ENCODE peak calls at places on chromosome 1, in five cellular contexts. F is NCI-H2107, P is sigmoid colon, G is HT1080, Y is globus pallidus. T is an unnamed sample.

GRCh38 chr1:42886800-42887199 is 40.4 kb downstream of the ZNF691 start:
- DNase-seq in F (no peak), P (no peak), G (no peak), Y (no peak), T (no peak)

GRCh38 chr1:64100791-64101190 is 102.6 kb upstream of the UBE2U start:
- DNase-seq in F (no peak), P (no peak), G (no peak), Y (no peak), T (no peak)

GRCh38 chr1:86846166-86846647 is 67.7 kb downstream of the SELENOF start:
- DNase-seq in F (no peak), P (no peak), G (peak; percentile 74), Y (no peak), T (peak; percentile 56)

GRCh38 chr1:155184835-155185782 is 11.5 kb downstream of the TRIM46 start:
- DNase-seq in F (no peak), P (peak; percentile 63), G (no peak), Y (no peak), T (no peak)

GRCh38 chr1:53590581-53591515 is 131.6 kb downstream of the DMRTB1 start:
- DNase-seq in F (no peak), P (peak; percentile 53), G (no peak), Y (no peak), T (no peak)

GRCh38 chr1:43779805-43780403 is 72.6 kb downstream of the ST3GAL3 start:
- DNase-seq in F (no peak), P (no peak), G (no peak), Y (no peak), T (no peak)

GRCh38 chr1:173332026-173332425 is 124.9 kb upstream of the TNFSF4 start:
- DNase-seq in F (no peak), P (peak; percentile 81), G (peak; percentile 71), Y (no peak), T (no peak)

GRCh38 chr1:107858323-107858722 is 106.7 kb downstream of the VAV3 start:
- DNase-seq in F (no peak), P (no peak), G (no peak), Y (no peak), T (no peak)

GRCh38 chr1:1510912-1511532 is 940 bp upstream of the ATAD3A start:
- DNase-seq in F (no peak), P (no peak), G (peak; percentile 17), Y (no peak), T (no peak)

GRCh38 chr1:177286396-177286795 is 115.6 kb downstream of the BRINP2 start:
- DNase-seq in F (no peak), P (no peak), G (peak; percentile 38), Y (no peak), T (no peak)

GRCh38 chr1:164132001-164132400 is 427.0 kb upstream of the PBX1 start:
- DNase-seq in F (no peak), P (no peak), G (no peak), Y (no peak), T (no peak)

GRCh38 chr1:58596631-58597052 is 19.6 kb upstream of the TACSTD2 start:
- DNase-seq in F (no peak), P (no peak), G (no peak), Y (no peak), T (no peak)

GRCh38 chr1:224182057-224182865 is 779 bp upstream of the DEGS1 start:
- DNase-seq in F (no peak), P (no peak), G (no peak), Y (no peak), T (no peak)

GRCh38 chr1:15741183-15741850 is 982 bp upstream of the TMEM82 start:
- DNase-seq in F (peak; percentile 78), P (peak; percentile 91), G (peak; percentile 70), Y (peak; percentile 30), T (peak; percentile 61)

GRCh38 chr1:107806902-107807301 is 158.1 kb downstream of the VAV3 start:
- DNase-seq in F (no peak), P (no peak), G (no peak), Y (no peak), T (no peak)

GRCh38 chr1:81329061-81329460 is 471.7 kb upstream of the ADGRL2 start:
- DNase-seq in F (no peak), P (no peak), G (no peak), Y (no peak), T (no peak)

GRCh38 chr1:169711469-169712308 is at the start of gene SELL:
- DNase-seq in F (peak; percentile 33), P (peak; percentile 65), G (peak; percentile 61), Y (peak; percentile 72), T (peak; percentile 76)

GRCh38 chr1:51203121-51203873 is 32.8 kb upstream of the RNF11 start:
- DNase-seq in F (no peak), P (no peak), G (no peak), Y (no peak), T (no peak)

T was measured in H4.